ENCODE peak calls at places on chromosome 20, in nine cellular contexts. One of them, this sample, is unnamed.
A peak's percentile ranks its signal among the peaks of the same experiment; 100 is the strongest.

GRCh38 chr20:60062431-60063336 is 104.5 kb downstream of the CDH26 start:
- DNase-seq in psoas muscle: no peak
- DNase-seq in CD8-positive, alpha-beta T cell: no peak
- DNase-seq in cardiac fibroblast: peak; percentile 24
- DNase-seq in PC-3: no peak
- DNase-seq in fibroblast of mammary gland: peak; percentile 87
- DNase-seq in dorsolateral prefrontal cortex: peak; percentile 31
- DNase-seq in uterus: peak; percentile 31
- DNase-seq in HL-60: no peak
- DNase-seq in this sample: peak; percentile 80

GRCh38 chr20:1537731-1538058 is 19.8 kb downstream of the SIRPD start:
- DNase-seq in HL-60: peak; percentile 47
- DNase-seq in fibroblast of mammary gland: no peak
- DNase-seq in uterus: peak; percentile 22
- DNase-seq in PC-3: no peak
- DNase-seq in dorsolateral prefrontal cortex: no peak
- DNase-seq in CD8-positive, alpha-beta T cell: no peak
- DNase-seq in psoas muscle: peak; percentile 32
- DNase-seq in cardiac fibroblast: no peak
- DNase-seq in this sample: no peak

GRCh38 chr20:44204832-44205215 is 5.7 kb downstream of the OSER1 start:
- DNase-seq in fibroblast of mammary gland: no peak
- DNase-seq in HL-60: no peak
- DNase-seq in dorsolateral prefrontal cortex: no peak
- DNase-seq in psoas muscle: no peak
- DNase-seq in PC-3: no peak
- DNase-seq in cardiac fibroblast: no peak
- DNase-seq in uterus: no peak
- DNase-seq in CD8-positive, alpha-beta T cell: no peak
- DNase-seq in this sample: no peak

GRCh38 chr20:46787986-46788762 is 78.7 kb downstream of the SLC2A10 start:
- DNase-seq in psoas muscle: no peak
- DNase-seq in fibroblast of mammary gland: no peak
- DNase-seq in CD8-positive, alpha-beta T cell: no peak
- DNase-seq in uterus: no peak
- DNase-seq in cardiac fibroblast: no peak
- DNase-seq in dorsolateral prefrontal cortex: no peak
- DNase-seq in HL-60: no peak
- DNase-seq in PC-3: no peak
- DNase-seq in this sample: no peak

GRCh38 chr20:44428174-44429016 is 47.3 kb upstream of the TTPAL start:
- DNase-seq in psoas muscle: no peak
- DNase-seq in uterus: no peak
- DNase-seq in fibroblast of mammary gland: no peak
- DNase-seq in HL-60: no peak
- DNase-seq in PC-3: no peak
- DNase-seq in CD8-positive, alpha-beta T cell: no peak
- DNase-seq in dorsolateral prefrontal cortex: no peak
- DNase-seq in cardiac fibroblast: no peak
- DNase-seq in this sample: no peak

GRCh38 chr20:61933481-61933950 is 132.2 kb downstream of the TAF4 start:
- DNase-seq in cardiac fibroblast: no peak
- DNase-seq in CD8-positive, alpha-beta T cell: no peak
- DNase-seq in PC-3: no peak
- DNase-seq in HL-60: no peak
- DNase-seq in uterus: no peak
- DNase-seq in fibroblast of mammary gland: no peak
- DNase-seq in psoas muscle: no peak
- DNase-seq in dorsolateral prefrontal cortex: peak; percentile 13
- DNase-seq in this sample: no peak

GRCh38 chr20:22499475-22500174 is 84.7 kb downstream of the FOXA2 start:
- DNase-seq in psoas muscle: no peak
- DNase-seq in uterus: no peak
- DNase-seq in cardiac fibroblast: no peak
- DNase-seq in HL-60: no peak
- DNase-seq in CD8-positive, alpha-beta T cell: no peak
- DNase-seq in fibroblast of mammary gland: no peak
- DNase-seq in PC-3: no peak
- DNase-seq in dorsolateral prefrontal cortex: no peak
- DNase-seq in this sample: no peak

GRCh38 chr20:63033635-63034510 is 27.1 kb upstream of the BHLHE23 start:
- DNase-seq in uterus: no peak
- DNase-seq in psoas muscle: no peak
- DNase-seq in CD8-positive, alpha-beta T cell: no peak
- DNase-seq in HL-60: no peak
- DNase-seq in fibroblast of mammary gland: no peak
- DNase-seq in cardiac fibroblast: no peak
- DNase-seq in dorsolateral prefrontal cortex: no peak
- DNase-seq in PC-3: no peak
- DNase-seq in this sample: no peak

GRCh38 chr20:57231951-57232428 is 34.5 kb downstream of the BMP7 start:
- DNase-seq in fibroblast of mammary gland: no peak
- DNase-seq in uterus: no peak
- DNase-seq in PC-3: no peak
- DNase-seq in HL-60: no peak
- DNase-seq in dorsolateral prefrontal cortex: no peak
- DNase-seq in CD8-positive, alpha-beta T cell: no peak
- DNase-seq in cardiac fibroblast: no peak
- DNase-seq in psoas muscle: no peak
- DNase-seq in this sample: no peak

GRCh38 chr20:13934992-13935894 is 55.2 kb downstream of the SEL1L2 start:
- DNase-seq in CD8-positive, alpha-beta T cell: no peak
- DNase-seq in cardiac fibroblast: no peak
- DNase-seq in uterus: no peak
- DNase-seq in dorsolateral prefrontal cortex: no peak
- DNase-seq in HL-60: no peak
- DNase-seq in PC-3: no peak
- DNase-seq in fibroblast of mammary gland: no peak
- DNase-seq in psoas muscle: no peak
- DNase-seq in this sample: no peak

GRCh38 chr20:13941031-13941430 is 49.4 kb downstream of the SEL1L2 start:
- DNase-seq in psoas muscle: no peak
- DNase-seq in CD8-positive, alpha-beta T cell: no peak
- DNase-seq in cardiac fibroblast: no peak
- DNase-seq in uterus: no peak
- DNase-seq in HL-60: no peak
- DNase-seq in PC-3: no peak
- DNase-seq in dorsolateral prefrontal cortex: no peak
- DNase-seq in fibroblast of mammary gland: no peak
- DNase-seq in this sample: no peak

GRCh38 chr20:13936781-13937576 is 53.4 kb downstream of the SEL1L2 start:
- DNase-seq in dorsolateral prefrontal cortex: no peak
- DNase-seq in cardiac fibroblast: no peak
- DNase-seq in uterus: no peak
- DNase-seq in psoas muscle: no peak
- DNase-seq in PC-3: no peak
- DNase-seq in fibroblast of mammary gland: no peak
- DNase-seq in CD8-positive, alpha-beta T cell: no peak
- DNase-seq in HL-60: no peak
- DNase-seq in this sample: no peak
- H3K4me3 ChIP-seq in dorsolateral prefrontal cortex: no peak overlapping the region
- H3K4me3 ChIP-seq in cardiac fibroblast: no peak overlapping the region
- H3K4me3 ChIP-seq in uterus: no peak overlapping the region
- H3K4me3 ChIP-seq in psoas muscle: no peak overlapping the region
- H3K4me3 ChIP-seq in PC-3: no peak overlapping the region
- H3K4me3 ChIP-seq in fibroblast of mammary gland: no peak overlapping the region
- H3K4me3 ChIP-seq in CD8-positive, alpha-beta T cell: no peak overlapping the region
- H3K4me3 ChIP-seq in HL-60: no peak overlapping the region
- H3K4me3 ChIP-seq in this sample: no peak overlapping the region

GRCh38 chr20:23666189-23666588 is 22.6 kb downstream of the CST4 start:
- DNase-seq in fibroblast of mammary gland: peak; percentile 28
- DNase-seq in cardiac fibroblast: peak; percentile 42
- DNase-seq in CD8-positive, alpha-beta T cell: no peak
- DNase-seq in uterus: no peak
- DNase-seq in HL-60: no peak
- DNase-seq in dorsolateral prefrontal cortex: no peak
- DNase-seq in psoas muscle: no peak
- DNase-seq in PC-3: peak; percentile 25
- DNase-seq in this sample: peak; percentile 14
- TF ChIP-seq CTCF in fibroblast of mammary gland: peak; percentile 38
- TF ChIP-seq CTCF in cardiac fibroblast: peak; percentile 36
- TF ChIP-seq CTCF in CD8-positive, alpha-beta T cell: no peak
- TF ChIP-seq CTCF in uterus: no peak
- TF ChIP-seq CTCF in HL-60: no peak
- TF ChIP-seq CTCF in dorsolateral prefrontal cortex: no peak
- TF ChIP-seq CTCF in psoas muscle: no peak
- TF ChIP-seq CTCF in PC-3: peak; percentile 36
- TF ChIP-seq CTCF in this sample: peak; percentile 42

GRCh38 chr20:23773579-23773978 is 22.8 kb upstream of the CST1 start:
- DNase-seq in dorsolateral prefrontal cortex: no peak
- DNase-seq in uterus: no peak
- DNase-seq in fibroblast of mammary gland: no peak
- DNase-seq in psoas muscle: no peak
- DNase-seq in HL-60: no peak
- DNase-seq in CD8-positive, alpha-beta T cell: no peak
- DNase-seq in PC-3: no peak
- DNase-seq in cardiac fibroblast: no peak
- DNase-seq in this sample: no peak

GRCh38 chr20:23770384-23770783 is 19.6 kb upstream of the CST1 start:
- DNase-seq in fibroblast of mammary gland: no peak
- DNase-seq in dorsolateral prefrontal cortex: no peak
- DNase-seq in HL-60: no peak
- DNase-seq in cardiac fibroblast: no peak
- DNase-seq in PC-3: no peak
- DNase-seq in CD8-positive, alpha-beta T cell: no peak
- DNase-seq in uterus: no peak
- DNase-seq in psoas muscle: no peak
- DNase-seq in this sample: no peak

GRCh38 chr20:23774081-23774480 is 23.3 kb upstream of the CST1 start:
- DNase-seq in uterus: no peak
- DNase-seq in PC-3: peak; percentile 45
- DNase-seq in HL-60: no peak
- DNase-seq in dorsolateral prefrontal cortex: no peak
- DNase-seq in CD8-positive, alpha-beta T cell: no peak
- DNase-seq in psoas muscle: no peak
- DNase-seq in cardiac fibroblast: no peak
- DNase-seq in fibroblast of mammary gland: no peak
- DNase-seq in this sample: no peak

GRCh38 chr20:23773127-23773526 is 22.4 kb upstream of the CST1 start:
- DNase-seq in uterus: no peak
- DNase-seq in psoas muscle: no peak
- DNase-seq in PC-3: no peak
- DNase-seq in HL-60: no peak
- DNase-seq in dorsolateral prefrontal cortex: no peak
- DNase-seq in CD8-positive, alpha-beta T cell: no peak
- DNase-seq in fibroblast of mammary gland: no peak
- DNase-seq in cardiac fibroblast: no peak
- DNase-seq in this sample: no peak

GRCh38 chr20:23776067-23776771 is 25.5 kb upstream of the CST1 start:
- DNase-seq in fibroblast of mammary gland: peak; percentile 11
- DNase-seq in PC-3: no peak
- DNase-seq in cardiac fibroblast: no peak
- DNase-seq in dorsolateral prefrontal cortex: no peak
- DNase-seq in HL-60: no peak
- DNase-seq in CD8-positive, alpha-beta T cell: no peak
- DNase-seq in uterus: no peak
- DNase-seq in psoas muscle: no peak
- DNase-seq in this sample: no peak
- H3K4me3 ChIP-seq in fibroblast of mammary gland: no peak overlapping the region
- H3K4me3 ChIP-seq in PC-3: no peak overlapping the region
- H3K4me3 ChIP-seq in cardiac fibroblast: no peak overlapping the region
- H3K4me3 ChIP-seq in dorsolateral prefrontal cortex: no peak overlapping the region
- H3K4me3 ChIP-seq in HL-60: no peak overlapping the region
- H3K4me3 ChIP-seq in CD8-positive, alpha-beta T cell: no peak overlapping the region
- H3K4me3 ChIP-seq in uterus: no peak overlapping the region
- H3K4me3 ChIP-seq in psoas muscle: no peak overlapping the region
- H3K4me3 ChIP-seq in this sample: no peak overlapping the region

GRCh38 chr20:15185913-15186312 is 848.5 kb upstream of the FLRT3 start:
- DNase-seq in HL-60: no peak
- DNase-seq in PC-3: no peak
- DNase-seq in psoas muscle: no peak
- DNase-seq in cardiac fibroblast: no peak
- DNase-seq in dorsolateral prefrontal cortex: no peak
- DNase-seq in uterus: no peak
- DNase-seq in fibroblast of mammary gland: no peak
- DNase-seq in CD8-positive, alpha-beta T cell: no peak
- DNase-seq in this sample: no peak
- TF ChIP-seq CTCF in HL-60: no peak
- TF ChIP-seq CTCF in PC-3: no peak
- TF ChIP-seq CTCF in psoas muscle: no peak
- TF ChIP-seq CTCF in cardiac fibroblast: no peak
- TF ChIP-seq CTCF in dorsolateral prefrontal cortex: no peak
- TF ChIP-seq CTCF in uterus: no peak
- TF ChIP-seq CTCF in fibroblast of mammary gland: no peak
- TF ChIP-seq CTCF in CD8-positive, alpha-beta T cell: no peak
- TF ChIP-seq CTCF in this sample: no peak

DNA sequence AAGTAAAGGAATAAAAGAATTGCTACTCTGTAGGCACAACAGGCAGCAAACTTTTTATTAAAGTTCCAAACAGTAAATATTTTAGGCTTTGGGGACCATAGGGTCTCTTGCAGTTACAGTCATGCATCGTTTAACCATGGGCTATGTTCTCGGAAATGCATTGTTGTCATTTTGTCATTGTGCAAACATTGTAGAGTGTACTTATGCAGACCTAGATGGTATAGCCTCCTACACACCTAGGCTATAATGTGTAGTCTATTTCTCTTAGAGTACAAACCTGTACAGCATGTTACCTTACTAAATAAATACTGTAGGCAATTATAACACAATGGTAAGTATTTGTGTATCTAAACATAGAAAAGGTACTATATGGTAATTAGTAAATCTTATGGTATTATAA is 54.7 kb downstream of the CDS2 start:
- DNase-seq in CD8-positive, alpha-beta T cell: no peak
- DNase-seq in fibroblast of mammary gland: no peak
- DNase-seq in uterus: no peak
- DNase-seq in psoas muscle: no peak
- DNase-seq in HL-60: no peak
- DNase-seq in dorsolateral prefrontal cortex: no peak
- DNase-seq in cardiac fibroblast: no peak
- DNase-seq in PC-3: peak; percentile 67
- DNase-seq in this sample: no peak
- H3K4me3 ChIP-seq in CD8-positive, alpha-beta T cell: no peak overlapping the region
- H3K4me3 ChIP-seq in fibroblast of mammary gland: no peak overlapping the region
- H3K4me3 ChIP-seq in uterus: no peak overlapping the region
- H3K4me3 ChIP-seq in psoas muscle: no peak overlapping the region
- H3K4me3 ChIP-seq in HL-60: no peak overlapping the region
- H3K4me3 ChIP-seq in dorsolateral prefrontal cortex: no peak overlapping the region
- H3K4me3 ChIP-seq in cardiac fibroblast: no peak overlapping the region
- H3K4me3 ChIP-seq in PC-3: no peak overlapping the region
- H3K4me3 ChIP-seq in this sample: peak overlapping the region; percentile 47

DNA sequence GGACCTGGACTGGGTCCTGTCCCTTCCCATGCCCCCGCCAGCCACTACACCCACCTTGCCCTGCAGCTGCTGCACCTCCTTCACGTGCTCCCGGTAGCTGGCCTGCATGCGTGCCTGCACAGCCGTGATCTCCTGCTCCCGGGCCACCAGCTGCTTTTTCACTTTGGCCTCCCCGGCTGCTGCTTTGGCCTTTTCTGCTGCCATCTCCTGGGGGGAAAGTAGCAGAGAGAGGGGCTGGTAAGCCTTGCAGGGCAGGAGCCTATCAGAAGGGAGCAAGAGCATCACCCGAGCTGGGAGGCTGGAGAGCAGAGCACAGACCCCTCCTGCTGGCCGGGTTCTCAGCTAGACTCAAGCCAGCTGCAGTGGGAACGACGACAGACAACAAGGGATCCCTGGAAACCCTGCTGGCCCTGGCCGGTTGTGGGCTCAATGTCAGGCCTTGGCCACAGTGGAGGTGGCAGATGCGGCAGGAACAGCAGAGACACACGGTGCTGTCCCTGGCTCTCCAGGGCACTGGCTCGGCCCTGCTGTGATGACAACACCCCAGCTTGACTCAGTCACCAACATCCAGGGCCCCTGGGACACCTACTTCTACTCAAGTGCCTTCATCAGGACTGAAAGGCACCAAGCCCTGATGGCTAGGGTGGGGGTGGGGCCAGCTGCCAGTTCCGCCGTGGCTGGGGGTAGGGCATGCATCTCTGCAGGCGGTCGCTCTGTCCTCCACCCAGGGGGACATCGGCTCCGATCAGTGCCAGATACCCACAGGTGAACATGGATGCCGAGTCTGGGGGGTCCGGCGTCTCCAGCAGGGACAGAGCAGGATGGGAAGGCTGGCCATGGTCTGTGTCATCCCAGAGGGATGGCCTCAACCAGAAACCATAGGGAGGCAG is 45.3 kb downstream of the RRBP1 start:
- DNase-seq in psoas muscle: no peak
- DNase-seq in dorsolateral prefrontal cortex: peak; percentile 68
- DNase-seq in HL-60: no peak
- DNase-seq in fibroblast of mammary gland: peak; percentile 44
- DNase-seq in uterus: no peak
- DNase-seq in CD8-positive, alpha-beta T cell: no peak
- DNase-seq in cardiac fibroblast: peak; percentile 39
- DNase-seq in PC-3: no peak
- DNase-seq in this sample: peak; percentile 24
- TF ChIP-seq CTCF in psoas muscle: no peak
- TF ChIP-seq CTCF in dorsolateral prefrontal cortex: peak; percentile 44
- TF ChIP-seq CTCF in HL-60: no peak
- TF ChIP-seq CTCF in fibroblast of mammary gland: peak; percentile 12
- TF ChIP-seq CTCF in uterus: no peak
- TF ChIP-seq CTCF in CD8-positive, alpha-beta T cell: no peak
- TF ChIP-seq CTCF in cardiac fibroblast: no peak
- TF ChIP-seq CTCF in PC-3: no peak
- TF ChIP-seq CTCF in this sample: peak; percentile 8